ENCODE peak calls at places on chromosome 19, in eight cellular contexts. H, D, Q, M, B, I, L and J are unnamed samples.

GRCh38 chr19:996051-996838 is 4.0 kb upstream of the GRIN3B start:
- DNase-seq in H (peak; percentile 87), D (no peak), Q (peak; percentile 74), M (peak; percentile 58), B (peak; percentile 66), I (peak; percentile 58), L (peak; percentile 68), J (no peak)

GRCh38 chr19:30070970-30071632 is 129.1 kb downstream of the URI1 start:
- DNase-seq in H (no peak), D (peak; percentile 24), Q (no peak), M (no peak), B (no peak), I (no peak), L (no peak), J (no peak)

GRCh38 chr19:16088351-16088984 is 12.2 kb downstream of the TPM4 start:
- DNase-seq in H (no peak), D (no peak), Q (no peak), M (no peak), B (no peak), I (peak; percentile 14), L (no peak), J (no peak)

GRCh38 chr19:38920529-38921419 is 8.8 kb upstream of the CCER2 start:
- DNase-seq in H (no peak), D (no peak), Q (no peak), M (no peak), B (no peak), I (no peak), L (no peak), J (no peak)

GRCh38 chr19:21314676-21315075 is 14.5 kb downstream of the ZNF708 start:
- DNase-seq in H (no peak), D (no peak), Q (no peak), M (no peak), B (no peak), I (peak; percentile 7), L (no peak), J (no peak)

GRCh38 chr19:48663667-48664066 is 9.2 kb downstream of the NTN5 start:
- DNase-seq in H (no peak), D (no peak), Q (no peak), M (no peak), B (no peak), I (no peak), L (no peak), J (no peak)

GRCh38 chr19:11044436-11044835 is 44.8 kb upstream of the LDLR start:
- DNase-seq in H (no peak), D (no peak), Q (no peak), M (no peak), B (no peak), I (no peak), L (no peak), J (no peak)

GRCh38 chr19:1245884-1246816 is 2.2 kb upstream of the MIDN start:
- DNase-seq in H (no peak), D (peak; percentile 95), Q (no peak), M (no peak), B (no peak), I (no peak), L (no peak), J (no peak)

GRCh38 chr19:1355974-1356865 is 27.5 kb upstream of the NDUFS7 start:
- DNase-seq in H (no peak), D (peak; percentile 88), Q (no peak), M (no peak), B (no peak), I (peak; percentile 77), L (no peak), J (no peak)